ENCODE peak calls at places on chromosomes 12 and 14, in four cellular contexts. C, A, E and H are unnamed samples. For H3K4me1, the result is how much of the 10 kb centered on the place peaks cover.

GRCh38 chr14:35068238-35069012 is 22.4 kb downstream of the FAM177A1 start:
- DNase-seq in A (peak), E (no peak), C (no peak), H (no peak)

GRCh38 chr14:30610719-30611388 is 11.3 kb upstream of the SCFD1 start:
- DNase-seq in A (peak), E (peak), C (no peak), H (no peak)

GRCh38 chr14:55221968-55222367 is 30.6 kb upstream of the DLGAP5 start:
- DNase-seq in A (no peak), E (no peak), C (no peak), H (no peak)

GRCh38 chr12:43766291-43766690 is 7.5 kb downstream of the IRAK4 start:
- DNase-seq in E (no peak), C (no peak), A (peak), H (no peak)

GRCh38 chr12:96143827-96144226 is 50.3 kb upstream of the ELK3 start:
- DNase-seq in E (no peak), A (peak), C (no peak), H (no peak)

GRCh38 chr12:11801643-11802042 is 152.2 kb downstream of the ETV6 start:
- DNase-seq in C (no peak), A (no peak), E (no peak), H (no peak)

GRCh38 chr12:28025821-28026505 is 53.4 kb upstream of the PTHLH start:
- DNase-seq in C (no peak), E (no peak), A (no peak), H (no peak)

GRCh38 chr14:56198438-56198837 is 80.2 kb downstream of the PELI2 start:
- DNase-seq in A (no peak), C (no peak), E (no peak), H (no peak)

GRCh38 chr14:102693006-102693755 is 84.1 kb upstream of the TRAF3 start:
- DNase-seq in C (no peak), E (no peak), A (no peak), H (no peak)

GRCh38 chr14:85529803-85530574 is at the start of gene FLRT2:
- DNase-seq in E (no peak), C (peak), A (peak), H (no peak)

GRCh38 chr14:57747036-57747435 is 118.9 kb downstream of the SLC35F4 start:
- DNase-seq in E (no peak), A (peak), C (no peak), H (no peak)

GRCh38 chr12:56084958-56085543 is 5.1 kb downstream of the ERBB3 start:
- DNase-seq in C (no peak), E (no peak), A (peak), H (no peak)

GRCh38 chr12:26400627-26401026 is 205.3 kb downstream of the SSPN start:
- DNase-seq in A (no peak), C (no peak), E (no peak), H (no peak)

GRCh38 chr12:43884683-43885410 is 49.0 kb downstream of the TMEM117 start:
- DNase-seq in C (no peak), A (no peak), E (no peak), H (no peak)

GRCh38 chr12:1413930-1414329 is 180.5 kb downstream of the FBXL14 start:
- DNase-seq in A (no peak), E (no peak), C (no peak), H (no peak)

GRCh38 chr14:39395555-39396254 is 36.5 kb downstream of the FBXO33 start:
- DNase-seq in E (no peak), C (no peak), A (peak), H (no peak)

GRCh38 chr12:123772074-123772473 is 10.0 kb downstream of the DNAH10 start:
- DNase-seq in C (no peak), A (no peak), E (no peak), H (no peak)

GRCh38 chr12:27771470-27772327 is 8.3 kb upstream of the KLHL42 start:
- DNase-seq in C (no peak), A (no peak), E (no peak), H (no peak)

GRCh38 chr14:92704036-92704804 is 44.2 kb downstream of the LGMN start:
- DNase-seq in C (no peak), A (no peak), E (no peak), H (no peak)

GRCh38 chr14:33127531-33127930 is 188.9 kb downstream of the NPAS3 start:
- DNase-seq in E (no peak), A (no peak), C (no peak), H (no peak)

GRCh38 chr14:66752109-66752508 is 244.2 kb downstream of the GPHN start:
- DNase-seq in C (no peak), A (peak), E (no peak), H (no peak)

GRCh38 chr12:82880442-82880901 is 193.8 kb downstream of the TMTC2 start:
- DNase-seq in A (peak), C (no peak), E (no peak), H (no peak)

GRCh38 chr14:50830932-50831703 is at the start of gene NIN:
- DNase-seq in C (peak), E (peak), A (peak), H (no peak)

GRCh38 chr12:121439715-121440114 is 39.8 kb downstream of the RNF34 start:
- DNase-seq in A (no peak), C (no peak), E (no peak), H (no peak)

GRCh38 chr14:71758198-71758955 is 173.9 kb upstream of the RGS6 start:
- DNase-seq in C (no peak), A (no peak), E (no peak), H (no peak)

GRCh38 chr12:108899145-108899544 is 19.3 kb downstream of the DAO start:
- DNase-seq in C (no peak), A (no peak), E (no peak), H (no peak)
- H3K27ac ChIP-seq in C (no peak), A (no peak), E (no peak), H (no peak)

GRCh38 chr12:39626033-39626814 is 6.6 kb upstream of the ABCD2 start:
- DNase-seq in E (no peak), A (no peak), C (peak), H (no peak)
- H3K4me1 ChIP-seq in E (half or more), A (under half), C (under half), H (under half)

DNA sequence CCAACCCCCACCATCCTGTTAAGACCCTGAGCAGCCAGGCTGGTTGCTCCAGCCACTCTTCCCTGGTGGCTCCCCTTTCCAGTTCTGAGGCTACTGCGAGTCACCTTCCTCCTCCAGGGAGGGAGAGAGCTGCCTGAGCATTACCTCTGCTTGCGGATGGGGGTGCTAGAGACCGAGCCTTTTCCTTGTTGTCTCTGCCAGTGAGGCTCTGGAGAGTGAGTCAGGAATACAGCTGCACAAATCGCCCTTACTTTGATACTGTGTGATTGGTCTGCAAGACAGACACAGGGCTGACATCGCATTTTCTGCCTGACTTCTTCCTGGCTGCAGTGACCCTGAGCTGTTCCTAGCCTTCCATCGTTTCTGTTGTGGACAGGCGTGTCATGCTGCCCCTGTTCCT is 94.3 kb downstream of the SLC25A47 start:
- DNase-seq in E (no peak), A (peak), C (peak), H (no peak)
- H3K27ac ChIP-seq in E (no peak), A (no peak), C (no peak), H (no peak)

GRCh38 chr12:6322969-6323339 is 12.5 kb downstream of the PLEKHG6 start:
- DNase-seq in C (no peak), A (no peak), E (no peak), H (no peak)
- H3K4me1 ChIP-seq in C (under half), A (under half), E (under half), H (half or more)